ENCODE peak calls at places on chromosomes 7 and 10, in eight cellular contexts. L, A, H, M, Y, V, Z and O are unnamed samples. For H3K4me1, the result is how much of the 10 kb centered on the place peaks cover.

GRCh38 chr7:712601-713457 is 13.7 kb upstream of the DNAAF5 start:
- DNase-seq in A (peak), Z (no peak), L (no peak), H (no peak), M (no peak), V (peak), Y (no peak), O (no peak)

GRCh38 chr10:80459047-80459865 is 5.1 kb downstream of the TSPAN14 start:
- DNase-seq in V (peak), H (peak), Z (no peak), M (peak), L (peak), A (peak), Y (no peak), O (no peak)

GRCh38 chr10:11856089-11856488 is 32.9 kb downstream of the PROSER2 start:
- DNase-seq in V (peak), M (no peak), L (no peak), Z (no peak), A (no peak), Y (no peak), H (no peak), O (no peak)

GRCh38 chr7:123237-123636 is 69.1 kb upstream of the FAM20C start:
- DNase-seq in H (no peak), Y (no peak), V (no peak), Z (no peak), L (no peak), A (no peak), M (no peak), O (no peak)

GRCh38 chr10:78964952-78965633 is 103.7 kb upstream of the ZMIZ1 start:
- DNase-seq in V (peak), H (no peak), A (no peak), Y (peak), M (no peak), L (peak), Z (no peak), O (peak)

GRCh38 chr7:51263631-51264484 is 52.8 kb downstream of the COBL start:
- DNase-seq in V (no peak), M (no peak), Y (no peak), L (peak), Z (no peak), H (no peak), A (no peak), O (no peak)

GRCh38 chr7:25889765-25890164 is 262.2 kb upstream of the NFE2L3 start:
- DNase-seq in H (no peak), V (no peak), Y (no peak), M (no peak), A (no peak), Z (no peak), L (no peak), O (no peak)

GRCh38 chr7:21092923-21093702 is 306.4 kb upstream of the SP8 start:
- DNase-seq in M (no peak), Y (no peak), Z (no peak), V (no peak), H (no peak), L (no peak), A (no peak), O (no peak)

GRCh38 chr7:39958038-39958437 is 8.0 kb downstream of the CDK13 start:
- DNase-seq in A (no peak), L (no peak), M (no peak), H (no peak), Y (no peak), V (no peak), Z (peak), O (no peak)

GRCh38 chr10:21379143-21379542 is 146.3 kb downstream of the SKIDA1 start:
- DNase-seq in A (no peak), L (no peak), Z (no peak), Y (no peak), M (no peak), V (no peak), H (no peak), O (no peak)

GRCh38 chr7:101108330-101108857 is 18.5 kb upstream of the SERPINE1 start:
- DNase-seq in H (no peak), Y (no peak), Z (no peak), A (peak), M (peak), V (no peak), L (no peak), O (no peak)

GRCh38 chr10:132231656-132232552 is 45.2 kb downstream of the DPYSL4 start:
- DNase-seq in A (peak), H (no peak), Z (no peak), L (no peak), Y (no peak), M (no peak), V (no peak), O (no peak)

GRCh38 chr7:34275629-34276028 is 370.3 kb downstream of the BMPER start:
- DNase-seq in L (no peak), V (no peak), H (no peak), Z (no peak), A (no peak), Y (no peak), M (no peak), O (no peak)

GRCh38 chr7:147478751-147479150 is 1111.8 kb upstream of the C7orf33 start:
- DNase-seq in L (no peak), V (no peak), Y (no peak), H (no peak), Z (no peak), M (no peak), A (no peak), O (no peak)

GRCh38 chr10:26621889-26622681 is 75.4 kb upstream of the PDSS1 start:
- DNase-seq in Z (no peak), V (peak), Y (peak), L (peak), A (peak), M (peak), H (no peak), O (no peak)

GRCh38 chr10:124740374-124741280 is 3.6 kb downstream of the FAM53B start:
- DNase-seq in A (peak), L (no peak), M (peak), V (peak), Z (peak), H (no peak), Y (no peak), O (no peak)

GRCh38 chr7:101681170-101682007 is 52.3 kb upstream of the MYL10 start:
- DNase-seq in M (peak), L (peak), H (no peak), Y (peak), A (no peak), Z (no peak), V (no peak), O (no peak)

GRCh38 chr10:43166207-43166878 is 28.1 kb downstream of the CSGALNACT2 start:
- DNase-seq in Y (no peak), Z (no peak), H (no peak), M (no peak), V (no peak), A (no peak), L (no peak), O (no peak)

GRCh38 chr7:110170762-110171161 is 920.2 kb upstream of the LRRN3 start:
- DNase-seq in V (no peak), A (no peak), Y (no peak), Z (no peak), M (no peak), L (no peak), H (no peak), O (no peak)

GRCh38 chr7:127933116-127933515 is 98.1 kb downstream of the LRRC4 start:
- DNase-seq in V (no peak), Y (no peak), Z (no peak), H (no peak), A (no peak), L (no peak), M (no peak), O (no peak)

GRCh38 chr10:100739516-100740368 is 5.6 kb upstream of the PAX2 start:
- DNase-seq in M (no peak), Y (peak), V (peak), Z (no peak), L (no peak), H (no peak), A (no peak), O (no peak)

GRCh38 chr7:154953006-154953684 is 49.8 kb downstream of the PAXIP1 start:
- DNase-seq in M (peak), V (no peak), Y (peak), L (peak), H (peak), A (peak), Z (peak), O (peak)

GRCh38 chr10:22823109-22823508 is 104.7 kb upstream of the ARMC3 start:
- DNase-seq in L (no peak), H (no peak), M (no peak), Z (no peak), A (no peak), Y (peak), V (no peak), O (no peak)

GRCh38 chr10:114995468-114995867 is 57.5 kb downstream of the TRUB1 start:
- DNase-seq in L (no peak), Y (no peak), M (no peak), V (no peak), A (no peak), Z (no peak), H (no peak), O (no peak)

GRCh38 chr7:66265566-66265965 is 60.4 kb downstream of the TPST1 start:
- DNase-seq in Y (no peak), A (no peak), H (no peak), V (no peak), M (no peak), L (no peak), Z (peak), O (no peak)

GRCh38 chr7:76318488-76319353 is 16.2 kb downstream of the HSPB1 start:
- DNase-seq in L (peak), V (peak), Z (peak), M (peak), Y (peak), A (peak), H (peak), O (no peak)

DNA sequence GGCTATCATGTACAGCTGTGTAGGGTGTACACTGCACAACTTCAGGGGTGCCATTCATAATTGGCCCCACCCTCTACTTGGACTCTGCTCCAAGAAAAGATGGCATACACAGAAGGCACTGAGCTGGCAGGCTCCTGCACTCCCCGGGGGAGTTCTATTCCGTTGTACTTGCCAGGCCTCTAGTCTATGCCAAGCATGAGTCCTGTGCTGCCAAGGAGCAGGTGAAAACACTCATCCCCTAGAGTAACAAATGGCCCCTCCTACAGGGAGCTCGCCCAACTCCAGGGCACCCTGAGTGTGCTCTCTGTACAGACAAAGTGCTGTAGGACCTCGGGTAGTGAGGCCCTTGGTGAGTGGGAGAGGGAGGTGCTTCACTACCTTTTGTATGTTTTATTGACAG is 127.2 kb downstream of the SLIT1 start:
- DNase-seq in Z (no peak), Y (no peak), L (no peak), M (no peak), A (no peak), H (no peak), V (no peak), O (no peak)
- H3K27ac ChIP-seq in Z (no peak), Y (no peak), L (no peak), M (no peak), A (no peak), H (no peak), V (no peak), O (no peak)

GRCh38 chr10:95462740-95463667 is 98.2 kb downstream of the SORBS1 start:
- DNase-seq in M (no peak), V (no peak), Z (no peak), H (no peak), L (no peak), A (no peak), Y (no peak), O (no peak)
- H3K4me1 ChIP-seq in M (half or more), V (half or more), Z (under half), H (under half), L (half or more), A (under half), Y (under half), O (under half)

GRCh38 chr7:29146082-29146706 is at the start of gene CPVL:
- DNase-seq in Z (no peak), M (peak), A (peak), L (peak), Y (no peak), V (peak), H (no peak), O (peak)

GRCh38 chr7:29143698-29144203 is 2.6 kb downstream of the CPVL start:
- DNase-seq in Y (no peak), M (no peak), V (no peak), Z (no peak), L (no peak), A (no peak), H (no peak), O (no peak)

GRCh38 chr7:29146888-29147609 is 712 bp upstream of the CPVL start:
- DNase-seq in L (peak), M (no peak), H (no peak), V (peak), Y (no peak), Z (no peak), A (no peak), O (no peak)

GRCh38 chr7:29147821-29148220 is 1.5 kb upstream of the CPVL start:
- DNase-seq in L (no peak), H (no peak), M (no peak), Y (no peak), Z (no peak), A (no peak), V (no peak), O (no peak)

GRCh38 chr7:29145553-29146081 is 720 bp downstream of the CPVL start:
- DNase-seq in V (no peak), L (no peak), M (no peak), H (no peak), Y (no peak), A (no peak), Z (no peak), O (no peak)
- H3K4me3 ChIP-seq in V (peak), L (peak), M (peak), H (no peak), Y (no peak), A (peak), Z (no peak), O (peak)

DNA sequence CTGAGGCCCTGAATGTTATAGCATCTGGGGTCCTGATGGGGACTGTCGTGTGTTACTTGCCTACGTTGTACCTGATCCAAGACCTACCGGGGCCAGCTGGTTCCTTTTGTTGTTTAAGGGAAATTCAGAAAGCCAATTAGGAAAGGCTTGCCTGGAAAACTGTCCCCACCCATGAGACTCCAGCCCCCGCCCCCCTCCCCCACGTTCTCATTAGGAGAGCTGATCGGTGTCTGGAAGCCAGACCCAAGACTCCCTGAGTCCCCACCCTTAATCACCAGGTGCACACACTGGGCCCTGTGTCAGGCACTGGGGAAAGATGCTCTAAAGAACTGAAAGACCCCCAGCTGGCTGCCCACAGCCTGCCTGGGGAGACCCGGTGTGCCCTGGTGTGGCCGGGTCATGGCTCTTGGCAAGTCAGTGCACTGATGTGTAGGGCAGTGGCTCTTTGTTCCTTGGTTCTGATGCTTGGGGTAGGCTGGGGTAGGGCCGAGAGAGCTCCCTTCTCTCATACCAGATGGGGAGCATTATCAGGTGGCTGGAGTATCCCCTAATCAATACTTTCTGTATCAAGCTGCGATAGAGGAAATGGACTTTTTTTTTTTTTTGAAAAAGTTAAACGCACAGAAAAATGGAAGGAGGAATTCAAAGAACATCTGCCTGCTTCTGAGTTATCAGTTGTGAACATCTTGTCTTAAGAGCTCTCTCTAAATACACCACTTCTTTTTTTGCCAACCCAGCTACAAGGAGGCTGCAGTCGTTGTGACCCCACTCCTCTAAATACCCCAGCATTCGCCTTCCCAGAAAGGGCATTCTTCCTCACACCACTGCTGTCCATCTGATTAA is 16.9 kb downstream of the TSPAN15 start:
- DNase-seq in Z (no peak), H (no peak), M (no peak), L (no peak), Y (no peak), A (no peak), V (no peak), O (no peak)
- H3K27ac ChIP-seq in Z (no peak), H (no peak), M (peak), L (peak), Y (peak), A (peak), V (peak), O (no peak)

GRCh38 chr7:31917256-31917655 is 153.0 kb downstream of the PDE1C start:
- DNase-seq in L (no peak), A (no peak), Y (no peak), H (no peak), Z (no peak), M (no peak), V (no peak), O (no peak)

GRCh38 chr7:31919678-31920369 is 150.4 kb downstream of the PDE1C start:
- DNase-seq in L (no peak), Z (no peak), V (no peak), M (no peak), Y (no peak), H (no peak), A (no peak), O (no peak)

GRCh38 chr7:31921047-31921446 is 149.2 kb downstream of the PDE1C start:
- DNase-seq in A (no peak), Y (no peak), V (no peak), Z (no peak), H (no peak), M (no peak), L (no peak), O (no peak)

GRCh38 chr7:31922883-31923282 is 147.3 kb downstream of the PDE1C start:
- DNase-seq in A (no peak), H (no peak), M (no peak), V (no peak), Y (no peak), L (no peak), Z (no peak), O (no peak)

GRCh38 chr7:31918706-31919393 is 151.4 kb downstream of the PDE1C start:
- DNase-seq in V (no peak), A (no peak), H (no peak), M (no peak), Y (no peak), Z (no peak), L (no peak), O (no peak)
- H3K4me1 ChIP-seq in V (under half), A (under half), H (under half), M (under half), Y (under half), Z (under half), L (under half), O (under half)

GRCh38 chr10:230758-231157 is 95.5 kb downstream of the ZMYND11 start:
- DNase-seq in V (no peak), Y (peak), H (no peak), Z (peak), A (no peak), M (no peak), L (no peak), O (peak)
- H3K4me3 ChIP-seq in V (no peak), Y (no peak), H (no peak), Z (no peak), A (no peak), M (no peak), L (no peak), O (no peak)

DNA sequence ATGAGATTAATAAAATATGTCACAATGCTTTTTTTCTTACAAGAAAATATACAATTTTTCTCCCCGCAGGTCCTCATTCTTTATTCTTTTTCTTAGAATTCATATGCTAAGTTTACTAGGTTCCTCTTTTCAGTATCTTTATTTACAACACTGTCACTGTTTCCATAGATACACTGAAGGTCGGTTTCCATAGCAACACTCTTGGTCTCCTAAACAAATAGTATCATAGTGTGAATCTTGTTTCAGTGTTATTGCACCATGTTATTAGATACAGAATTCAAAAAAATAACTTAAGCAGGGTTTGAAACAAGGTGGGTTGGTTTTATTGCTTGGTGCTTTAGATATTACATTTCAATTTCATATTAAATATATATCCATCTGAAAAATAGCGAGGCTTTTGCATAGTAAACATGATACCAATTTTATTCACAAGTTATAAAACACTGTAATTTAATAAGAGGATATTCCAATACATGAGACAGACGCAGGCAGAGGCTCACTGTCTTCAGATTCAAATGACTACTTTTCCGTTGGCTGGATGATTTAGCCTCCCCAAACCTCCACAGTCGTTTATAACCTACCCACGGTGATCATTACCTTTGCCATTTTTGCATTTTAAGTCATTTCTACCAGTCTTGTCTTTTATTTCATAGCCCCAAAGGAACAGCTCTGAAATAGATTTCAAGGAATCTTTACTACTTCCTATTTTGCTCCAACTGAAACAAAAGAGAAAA is 88.9 kb upstream of the KLF6 start:
- DNase-seq in Y (peak), H (no peak), A (no peak), V (no peak), M (no peak), Z (peak), L (no peak), O (no peak)
- H3K27ac ChIP-seq in Y (peak), H (peak), A (peak), V (no peak), M (peak), Z (no peak), L (peak), O (no peak)

GRCh38 chr10:31171402-31172120 is 139.9 kb upstream of the ZNF438 start:
- DNase-seq in Y (no peak), L (no peak), H (no peak), A (no peak), M (no peak), V (no peak), Z (no peak), O (no peak)

GRCh38 chr10:31172925-31173324 is 141.3 kb upstream of the ZNF438 start:
- DNase-seq in Z (no peak), V (no peak), H (no peak), M (no peak), Y (no peak), A (no peak), L (no peak), O (no peak)
- H3K4me1 ChIP-seq in Z (under half), V (under half), H (under half), M (under half), Y (under half), A (under half), L (under half), O (under half)